ENCODE peak calls at places on chromosomes 7 and 10, in eight cellular contexts. R is RWPE1, Z is GM10248, B is heart left ventricle, T is neural crest cell, S is mammary epithelial cell, O is H1, F is glutamatergic neuron. D is an unnamed sample.

GRCh38 chr7:17528636-17529035 is 230.2 kb downstream of the AHR start:
- DNase-seq in R (no peak), Z (no peak), B (no peak), T (no peak), S (peak), O (no peak), F (no peak), D (peak)

GRCh38 chr7:73742753-73743641 is 4.4 kb upstream of the ABHD11 start:
- DNase-seq in R (no peak), Z (peak), B (no peak), T (peak), S (no peak), O (peak), F (peak), D (peak)

GRCh38 chr7:111090834-111091233 is at the start of gene LRRN3:
- DNase-seq in R (no peak), Z (no peak), B (peak), T (peak), S (no peak), O (no peak), F (peak), D (no peak)

GRCh38 chr7:100974021-100974420 is 4.7 kb downstream of the MUC12 start:
- DNase-seq in R (no peak), Z (no peak), B (no peak), T (no peak), S (peak), O (no peak), F (no peak), D (no peak)

GRCh38 chr7:85205754-85206153 is 18.9 kb upstream of the SEMA3D start:
- DNase-seq in R (no peak), Z (no peak), B (no peak), T (no peak), S (no peak), O (no peak), F (no peak), D (no peak)

GRCh38 chr7:46879783-46880182 is 702.1 kb downstream of the TNS3 start:
- DNase-seq in R (no peak), Z (no peak), B (no peak), T (no peak), S (no peak), O (no peak), F (no peak), D (no peak)

GRCh38 chr7:17099083-17099973 is 199.1 kb upstream of the AHR start:
- DNase-seq in R (peak), Z (no peak), B (peak), T (no peak), S (peak), O (no peak), F (no peak), D (peak)

GRCh38 chr10:9957352-9957751 is 1060.3 kb upstream of the CELF2 start:
- DNase-seq in R (no peak), Z (no peak), B (no peak), T (no peak), S (no peak), O (no peak), F (no peak), D (peak)

GRCh38 chr7:41162612-41163011 is 540.3 kb downstream of the INHBA start:
- DNase-seq in R (no peak), Z (no peak), B (no peak), T (no peak), S (no peak), O (no peak), F (no peak), D (peak)

GRCh38 chr7:11830582-11831382 is 1.2 kb downstream of the THSD7A start:
- DNase-seq in R (no peak), Z (no peak), B (no peak), T (no peak), S (peak), O (no peak), F (no peak), D (peak)

GRCh38 chr10:49081532-49082275 is 33.6 kb downstream of the VSTM4 start:
- DNase-seq in R (no peak), Z (no peak), B (peak), T (no peak), S (no peak), O (no peak), F (no peak), D (no peak)

GRCh38 chr7:137081694-137082093 is 213.2 kb downstream of the CHRM2 start:
- DNase-seq in R (no peak), Z (no peak), B (peak), T (no peak), S (peak), O (no peak), F (no peak), D (peak)

GRCh38 chr10:43795093-43795492 is 146.4 kb upstream of the ZNF32 start:
- DNase-seq in R (no peak), Z (no peak), B (no peak), T (no peak), S (no peak), O (no peak), F (no peak), D (no peak)

GRCh38 chr10:121734517-121735137 is 136.4 kb upstream of the FGFR2 start:
- DNase-seq in R (peak), Z (peak), B (no peak), T (peak), S (peak), O (no peak), F (no peak), D (no peak)

GRCh38 chr7:135748770-135749169 is at the start of gene FAM180A:
- DNase-seq in R (no peak), Z (no peak), B (peak), T (no peak), S (peak), O (no peak), F (no peak), D (peak)

GRCh38 chr7:27689045-27689877 is 26.6 kb upstream of the HIBADH start:
- DNase-seq in R (peak), Z (peak), B (no peak), T (no peak), S (peak), O (peak), F (no peak), D (peak)
- TF ChIP-seq CTCF in R (no peak), Z (peak), B (peak), T (no peak), S (peak), O (peak), F (no peak), D (peak)

DNA sequence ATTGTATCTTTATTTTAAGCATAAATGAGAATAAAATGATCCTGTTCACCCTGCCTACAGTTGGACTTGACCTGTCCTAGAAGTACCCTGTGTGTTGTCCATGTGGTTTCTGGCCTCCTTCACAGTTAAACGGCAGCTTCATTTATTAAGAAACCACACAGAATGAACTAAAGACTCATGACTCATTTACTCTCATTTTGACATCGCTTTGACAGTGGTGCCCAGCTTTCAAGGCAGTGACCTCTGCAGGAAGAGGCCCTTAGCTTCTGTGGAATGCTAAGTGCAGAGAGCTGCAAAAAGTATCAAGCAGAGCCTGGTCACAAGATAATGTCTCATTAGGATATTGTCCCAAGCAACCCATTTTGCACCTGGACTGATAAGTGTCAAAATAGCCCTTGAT is 93.4 kb downstream of the AVL9 start:
- DNase-seq in R (peak), Z (peak), B (no peak), T (no peak), S (peak), O (no peak), F (no peak), D (peak)
- TF ChIP-seq CTCF in R (no peak), Z (peak), B (no peak), T (no peak), S (no peak), O (no peak), F (no peak), D (no peak)

GRCh38 chr10:108360187-108360586 is 1195.7 kb upstream of the SORCS1 start:
- DNase-seq in R (peak), Z (no peak), B (no peak), T (no peak), S (peak), O (no peak), F (no peak), D (peak)

GRCh38 chr10:108362956-108363355 is 1198.5 kb upstream of the SORCS1 start:
- DNase-seq in R (no peak), Z (no peak), B (no peak), T (no peak), S (no peak), O (no peak), F (no peak), D (no peak)

GRCh38 chr10:108362306-108362705 is 1197.8 kb upstream of the SORCS1 start:
- DNase-seq in R (no peak), Z (no peak), B (no peak), T (no peak), S (no peak), O (no peak), F (no peak), D (no peak)

GRCh38 chr10:108363566-108363965 is 1199.1 kb upstream of the SORCS1 start:
- DNase-seq in R (no peak), Z (no peak), B (no peak), T (no peak), S (no peak), O (no peak), F (no peak), D (no peak)

GRCh38 chr10:108358912-108359311 is 1194.4 kb upstream of the SORCS1 start:
- DNase-seq in R (peak), Z (peak), B (no peak), T (no peak), S (peak), O (no peak), F (no peak), D (peak)
- TF ChIP-seq CTCF in R (no peak), Z (peak), B (no peak), T (no peak), S (no peak), O (no peak), F (no peak), D (no peak)

GRCh38 chr7:152871678-152872060 is 112.1 kb downstream of the ACTR3B start:
- DNase-seq in R (no peak), Z (no peak), B (no peak), T (no peak), S (no peak), O (no peak), F (no peak), D (no peak)
- TF ChIP-seq CTCF in R (no peak), Z (no peak), B (no peak), T (no peak), S (no peak), O (no peak), F (no peak), D (no peak)

GRCh38 chr7:23653942-23654341 is 26.1 kb upstream of the FAM221A start:
- DNase-seq in R (no peak), Z (no peak), B (no peak), T (no peak), S (no peak), O (no peak), F (no peak), D (no peak)

GRCh38 chr7:23658831-23659427 is 21.1 kb upstream of the FAM221A start:
- DNase-seq in R (no peak), Z (no peak), B (no peak), T (no peak), S (no peak), O (no peak), F (no peak), D (no peak)

GRCh38 chr7:23655433-23655832 is 24.6 kb upstream of the FAM221A start:
- DNase-seq in R (no peak), Z (no peak), B (no peak), T (no peak), S (no peak), O (no peak), F (no peak), D (no peak)

DNA sequence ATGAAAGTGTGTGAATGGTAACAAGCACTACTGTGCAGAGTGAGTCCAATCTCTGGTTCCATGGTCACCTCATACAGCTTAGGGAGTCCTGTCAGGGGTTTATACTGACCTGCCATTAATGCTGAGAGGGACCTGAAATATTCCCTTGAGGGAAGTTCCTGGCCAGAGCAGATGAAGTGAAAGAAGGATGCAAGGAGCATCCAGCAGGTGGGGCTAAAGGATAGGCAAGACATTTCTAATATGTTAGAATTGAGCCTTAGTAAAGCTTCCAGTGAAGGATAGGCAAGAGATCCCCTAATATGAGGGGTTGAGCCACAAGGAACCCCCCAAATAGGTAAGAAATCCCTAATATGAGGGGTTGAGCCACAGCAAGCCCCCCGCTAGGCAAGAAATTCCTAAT is 25.5 kb upstream of the FAM221A start:
- DNase-seq in R (no peak), Z (no peak), B (no peak), T (no peak), S (no peak), O (no peak), F (no peak), D (peak)
- TF ChIP-seq CTCF in R (no peak), Z (no peak), B (no peak), T (peak), S (peak), O (peak), F (no peak), D (peak)

GRCh38 chr7:44235582-44236332 is 35.0 kb downstream of the YKT6 start:
- DNase-seq in R (peak), Z (no peak), B (no peak), T (no peak), S (peak), O (no peak), F (peak), D (no peak)

GRCh38 chr7:44237696-44238095 is 36.9 kb downstream of the YKT6 start:
- DNase-seq in R (no peak), Z (no peak), B (no peak), T (no peak), S (no peak), O (no peak), F (no peak), D (no peak)

GRCh38 chr7:44236333-44236728 is 35.6 kb downstream of the YKT6 start:
- DNase-seq in R (no peak), Z (no peak), B (no peak), T (no peak), S (no peak), O (no peak), F (peak), D (no peak)

GRCh38 chr7:44232900-44233715 is 32.3 kb downstream of the YKT6 start:
- DNase-seq in R (no peak), Z (no peak), B (no peak), T (no peak), S (no peak), O (no peak), F (no peak), D (no peak)

DNA sequence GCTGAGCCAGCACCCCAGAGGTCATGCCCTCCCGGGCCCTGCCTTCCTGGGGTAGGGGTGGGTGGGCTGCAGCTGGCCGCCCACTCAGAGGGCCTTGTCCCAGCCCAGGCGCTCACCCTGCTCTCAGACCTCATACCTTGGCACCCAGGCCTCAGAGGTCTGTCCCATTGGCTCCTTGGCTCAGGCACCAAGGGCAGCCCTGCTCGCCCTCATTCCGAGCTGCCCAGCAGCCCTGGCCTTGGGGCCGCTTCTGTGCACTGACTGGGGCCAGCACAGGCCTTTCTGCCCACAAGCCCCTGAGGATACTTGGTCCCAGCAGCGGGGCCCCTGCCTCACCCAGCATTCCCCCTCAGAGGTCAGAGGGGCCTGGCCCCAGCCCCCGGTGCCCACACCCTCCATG is 34.3 kb downstream of the YKT6 start:
- DNase-seq in R (no peak), Z (no peak), B (no peak), T (no peak), S (no peak), O (no peak), F (no peak), D (no peak)
- TF ChIP-seq CTCF in R (no peak), Z (no peak), B (no peak), T (no peak), S (no peak), O (no peak), F (no peak), D (no peak)